ENCODE peak calls at places on chromosome 5, in seven cellular contexts. M is transverse colon, R is prostate gland, O is stomach, J is upper lobe of left lung, T is lower leg skin, S is spleen. V is an unnamed sample.
A peak's percentile ranks its signal among the peaks of the same experiment; 100 is the strongest.

GRCh38 chr5:80153586-80154126 is 102.2 kb downstream of the SERINC5 start:
- DNase-seq in M (peak; percentile 39), R (peak; percentile 37), O (no peak), J (no peak), T (no peak), S (no peak), V (no peak)

GRCh38 chr5:178113841-178114324 is 551 bp downstream of the N4BP3 start:
- DNase-seq in M (no peak), R (no peak), O (no peak), J (peak; percentile 83), T (no peak), S (no peak), V (no peak)

GRCh38 chr5:98433673-98434072 is 339.8 kb upstream of the RGMB start:
- DNase-seq in M (no peak), R (no peak), O (no peak), J (no peak), T (no peak), S (no peak), V (no peak)

GRCh38 chr5:141521244-141521781 is 32.4 kb downstream of the PCDHGC5 start:
- DNase-seq in M (peak; percentile 51), R (no peak), O (no peak), J (no peak), T (peak; percentile 78), S (no peak), V (no peak)

GRCh38 chr5:42800748-42801330 is 10.9 kb downstream of the SELENOP start:
- DNase-seq in M (no peak), R (no peak), O (no peak), J (no peak), T (no peak), S (no peak), V (no peak)

GRCh38 chr5:73928486-73928885 is 302.5 kb downstream of the ARHGEF28 start:
- DNase-seq in M (no peak), R (no peak), O (no peak), J (no peak), T (no peak), S (no peak), V (no peak)

GRCh38 chr5:136004436-136004835 is 24.4 kb upstream of the TGFBI start:
- DNase-seq in M (no peak), R (no peak), O (no peak), J (no peak), T (no peak), S (no peak), V (no peak)

GRCh38 chr5:30626557-30626956 is 566.9 kb upstream of the CDH6 start:
- DNase-seq in M (no peak), R (no peak), O (no peak), J (no peak), T (no peak), S (no peak), V (no peak)

GRCh38 chr5:178777557-178777956 is 47.1 kb upstream of the ZNF354A start:
- DNase-seq in M (peak; percentile 10), R (no peak), O (no peak), J (no peak), T (no peak), S (peak; percentile 80), V (no peak)

GRCh38 chr5:96146675-96147074 is 185.0 kb upstream of the ELL2 start:
- DNase-seq in M (no peak), R (no peak), O (no peak), J (no peak), T (no peak), S (no peak), V (no peak)

GRCh38 chr5:78566747-78567449 is 81.7 kb downstream of the LHFPL2 start:
- DNase-seq in M (no peak), R (no peak), O (no peak), J (no peak), T (no peak), S (no peak), V (no peak)

GRCh38 chr5:110590187-110590586 is 136.3 kb downstream of the TMEM232 start:
- DNase-seq in M (no peak), R (no peak), O (no peak), J (no peak), T (no peak), S (no peak), V (no peak)
- TF ChIP-seq CTCF in M (peak; percentile 16), R (peak; percentile 23), O (peak; percentile 9), J (no peak), T (no peak), S (no peak), V (no peak)

DNA sequence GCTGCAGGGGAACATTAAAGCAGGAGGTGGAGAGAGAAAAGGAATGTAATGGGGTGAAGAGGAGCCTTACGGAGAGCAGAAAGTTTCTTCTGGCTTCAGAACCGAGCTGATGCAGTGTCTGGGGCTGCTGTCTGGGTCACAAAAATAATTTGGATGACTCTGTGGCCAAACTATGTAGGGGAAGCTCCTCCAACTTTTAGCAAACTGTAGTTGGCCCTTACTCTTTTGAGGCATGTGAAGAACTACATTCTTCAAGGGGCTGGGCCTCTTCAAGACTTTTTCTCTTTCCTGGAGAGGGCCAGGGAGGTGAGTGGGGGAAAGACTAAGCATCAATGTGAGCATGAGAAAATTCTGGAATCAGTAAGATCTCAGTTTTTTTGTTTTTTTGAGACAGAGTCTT is 31.9 kb upstream of the SPARC start:
- DNase-seq in M (no peak), R (no peak), O (no peak), J (no peak), T (no peak), S (no peak), V (no peak)
- TF ChIP-seq POLR2A in M (no peak), R (no peak), O (no peak), J (no peak), T (no peak), S (no peak), V (no peak)

GRCh38 chr5:143341807-143342570 is 61.5 kb downstream of the NR3C1 start:
- DNase-seq in M (no peak), R (no peak), O (no peak), J (no peak), T (no peak), S (no peak), V (no peak)
- TF ChIP-seq CTCF in M (no peak), R (no peak), O (no peak), J (no peak), T (no peak), S (no peak), V (no peak)

DNA sequence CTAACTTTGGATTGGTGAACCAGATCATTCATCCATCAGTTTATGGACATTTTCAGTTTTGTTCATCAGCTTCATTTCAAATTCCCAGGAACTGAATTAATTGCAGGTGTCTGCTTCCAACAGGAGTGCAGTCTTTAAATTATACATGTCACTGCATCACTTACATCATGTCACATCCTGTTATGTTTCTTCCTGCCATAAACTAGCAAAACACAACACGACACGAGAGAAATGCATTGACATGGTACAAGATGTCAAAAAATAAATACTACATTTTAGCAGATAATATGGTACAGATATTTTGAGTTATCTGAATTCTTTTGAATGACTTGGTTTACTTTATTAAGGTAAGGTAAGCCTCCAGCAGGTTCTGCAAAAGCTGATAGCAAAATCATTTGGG is 415.5 kb downstream of the NR2F1-AS1 start:
- DNase-seq in M (no peak), R (no peak), O (no peak), J (no peak), T (no peak), S (no peak), V (no peak)
- TF ChIP-seq POLR2A in M (no peak), R (no peak), O (no peak), J (no peak), T (no peak), S (no peak), V (no peak)

GRCh38 chr5:124342027-124342471 is 404.4 kb downstream of the ZNF608 start:
- DNase-seq in M (no peak), R (no peak), O (no peak), J (no peak), T (no peak), S (no peak), V (peak; percentile 63)
- TF ChIP-seq CTCF in M (no peak), R (no peak), O (no peak), J (no peak), T (no peak), S (no peak), V (no peak)

GRCh38 chr5:126681970-126682369 is 81.2 kb downstream of the PHAX start:
- DNase-seq in M (no peak), R (no peak), O (no peak), J (no peak), T (no peak), S (no peak), V (no peak)
- TF ChIP-seq POLR2A in M (no peak), R (no peak), O (no peak), J (no peak), T (no peak), S (no peak), V (no peak)

GRCh38 chr5:169549453-169549852 is 34.1 kb upstream of the SPDL1 start:
- DNase-seq in M (no peak), R (no peak), O (no peak), J (no peak), T (no peak), S (no peak), V (no peak)

GRCh38 chr5:169550227-169550626 is 33.3 kb upstream of the SPDL1 start:
- DNase-seq in M (no peak), R (no peak), O (no peak), J (no peak), T (no peak), S (no peak), V (no peak)

GRCh38 chr5:169547508-169547907 is 36.1 kb upstream of the SPDL1 start:
- DNase-seq in M (no peak), R (no peak), O (no peak), J (no peak), T (no peak), S (no peak), V (no peak)

GRCh38 chr5:169546346-169546745 is 37.2 kb upstream of the SPDL1 start:
- DNase-seq in M (no peak), R (no peak), O (no peak), J (no peak), T (no peak), S (no peak), V (no peak)

GRCh38 chr5:169548315-169548714 is 35.3 kb upstream of the SPDL1 start:
- DNase-seq in M (no peak), R (peak; percentile 5), O (no peak), J (no peak), T (no peak), S (no peak), V (no peak)
- TF ChIP-seq CTCF in M (no peak), R (peak; percentile 60), O (no peak), J (no peak), T (no peak), S (no peak), V (no peak)

GRCh38 chr5:113052041-113052795 is 75.6 kb downstream of the DCP2 start:
- DNase-seq in M (no peak), R (no peak), O (no peak), J (no peak), T (no peak), S (no peak), V (no peak)
- TF ChIP-seq POLR2A in M (no peak), R (no peak), O (no peak), J (no peak), T (no peak), S (no peak), V (no peak)

DNA sequence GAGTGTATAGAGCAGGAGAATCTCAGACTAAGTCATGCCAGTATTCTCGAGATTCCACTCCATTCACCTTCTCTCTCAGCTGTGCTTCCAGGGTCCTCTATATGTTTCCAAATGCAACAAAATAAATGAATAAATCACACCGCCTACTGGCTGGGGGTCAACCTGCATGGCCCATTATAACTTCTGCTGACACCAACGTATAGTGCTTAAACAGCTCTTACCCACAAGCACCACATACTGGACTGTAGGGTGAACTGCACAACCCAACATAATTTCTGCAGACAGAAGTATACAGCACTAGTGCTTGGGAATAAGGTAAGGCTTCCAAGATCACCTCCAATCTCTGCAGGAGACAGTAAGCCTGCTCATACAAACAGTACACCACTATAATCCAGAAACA is 33.1 kb upstream of the HTR4 start:
- DNase-seq in M (no peak), R (no peak), O (no peak), J (no peak), T (no peak), S (no peak), V (no peak)
- TF ChIP-seq CTCF in M (peak; percentile 41), R (no peak), O (no peak), J (no peak), T (no peak), S (no peak), V (no peak)

V was measured in suprapubic skin.